ENCODE peak calls at places on chromosomes 12 and 14, in nine cellular contexts. X, K, I, T, E, Q, V, H and A are unnamed samples.

GRCh38 chr12:49868952-49869815 is 26.3 kb upstream of the BCDIN3D start:
- DNase-seq in I (no peak), T (peak; percentile 69), H (peak; percentile 95), X (no peak), V (no peak), K (peak; percentile 93), E (no peak), Q (no peak), A (no peak)

GRCh38 chr12:6096527-6096926 is 27.9 kb downstream of the VWF start:
- DNase-seq in X (no peak), T (no peak), E (no peak), K (no peak), V (no peak), H (no peak), Q (no peak), I (no peak), A (no peak)

GRCh38 chr12:64475518-64475917 is 23.6 kb downstream of the TBK1 start:
- DNase-seq in K (no peak), T (no peak), E (no peak), H (no peak), I (no peak), V (no peak), Q (no peak), X (no peak), A (no peak)

GRCh38 chr14:51248041-51248987 is 8.3 kb downstream of the TMX1 start:
- DNase-seq in K (no peak), V (no peak), T (no peak), E (no peak), I (no peak), Q (no peak), X (peak; percentile 37), H (no peak), A (no peak)

GRCh38 chr12:6604254-6605029 is 2.7 kb downstream of the CHD4 start:
- DNase-seq in T (peak; percentile 47), Q (no peak), V (no peak), H (no peak), I (no peak), K (no peak), X (no peak), E (no peak), A (no peak)

GRCh38 chr12:57127710-57128518 is at the start of gene LRP1:
- DNase-seq in X (peak; percentile 65), Q (peak; percentile 91), E (peak; percentile 62), K (peak; percentile 94), V (peak; percentile 67), I (peak; percentile 86), T (peak; percentile 91), H (peak; percentile 93), A (peak; percentile 79)

GRCh38 chr12:62603061-62603810 is 136.6 kb downstream of the MON2 start:
- DNase-seq in K (peak; percentile 95), V (peak; percentile 51), I (peak; percentile 86), Q (peak; percentile 96), T (peak; percentile 96), E (peak; percentile 92), X (peak; percentile 94), H (peak; percentile 90), A (peak; percentile 89)

GRCh38 chr12:81779216-81779615 is 20.1 kb upstream of the PPFIA2 start:
- DNase-seq in H (no peak), X (no peak), V (no peak), E (no peak), T (no peak), K (no peak), Q (no peak), I (no peak), A (no peak)

GRCh38 chr12:78034025-78034424 is 203.3 kb downstream of the NAV3 start:
- DNase-seq in K (no peak), Q (no peak), I (no peak), H (no peak), X (no peak), T (peak; percentile 59), V (no peak), E (no peak), A (no peak)

GRCh38 chr14:74573421-74574091 is 38.5 kb downstream of the LTBP2 start:
- DNase-seq in X (no peak), V (no peak), T (no peak), H (no peak), E (no peak), I (peak; percentile 75), Q (no peak), K (no peak), A (peak; percentile 45)

GRCh38 chr12:15522574-15523187 is 200.4 kb downstream of the PTPRO start:
- DNase-seq in E (peak; percentile 65), V (peak; percentile 36), Q (peak; percentile 55), X (peak; percentile 62), K (peak; percentile 58), I (peak; percentile 69), T (peak; percentile 79), H (peak; percentile 43), A (peak; percentile 67)

GRCh38 chr12:120468271-120468845 is 1.2 kb downstream of the SRSF9 start:
- DNase-seq in I (peak; percentile 76), T (peak; percentile 80), H (peak; percentile 65), E (no peak), X (peak; percentile 46), Q (peak; percentile 67), K (peak; percentile 49), V (no peak), A (peak; percentile 51)

GRCh38 chr12:113766880-113767878 is 198.9 kb downstream of the RBM19 start:
- DNase-seq in I (peak; percentile 25), E (no peak), T (peak; percentile 83), Q (peak; percentile 72), X (no peak), V (no peak), K (peak; percentile 64), H (no peak), A (peak; percentile 91)

GRCh38 chr14:29528889-29529288 is 398.8 kb downstream of the PRKD1 start:
- DNase-seq in V (no peak), E (no peak), H (no peak), I (no peak), K (no peak), T (peak; percentile 0), X (no peak), Q (no peak), A (no peak)

GRCh38 chr12:47896633-47897032 is 8.2 kb downstream of the VDR start:
- DNase-seq in K (no peak), Q (no peak), H (no peak), V (no peak), E (no peak), T (no peak), I (peak; percentile 16), X (no peak), A (peak; percentile 96)

GRCh38 chr12:12010277-12011031 is 60.3 kb upstream of the BCL2L14 start:
- DNase-seq in T (peak; percentile 68), H (peak; percentile 59), V (no peak), Q (no peak), E (peak; percentile 69), I (no peak), K (no peak), X (peak; percentile 79), A (peak; percentile 54)
- TF ChIP-seq EZH2phosphoT487 in T (no peak), H (no peak), V (no peak), Q (no peak), E (no peak), I (no peak), K (no peak), X (no peak), A (no peak)

GRCh38 chr14:35985504-35986218 is 159.5 kb downstream of the BRMS1L start:
- DNase-seq in V (peak; percentile 15), E (no peak), H (no peak), X (no peak), I (peak; percentile 38), K (no peak), T (no peak), Q (peak; percentile 24), A (no peak)
- TF ChIP-seq EZH2phosphoT487 in V (no peak), E (no peak), H (no peak), X (no peak), I (no peak), K (no peak), T (no peak), Q (no peak), A (no peak)

DNA sequence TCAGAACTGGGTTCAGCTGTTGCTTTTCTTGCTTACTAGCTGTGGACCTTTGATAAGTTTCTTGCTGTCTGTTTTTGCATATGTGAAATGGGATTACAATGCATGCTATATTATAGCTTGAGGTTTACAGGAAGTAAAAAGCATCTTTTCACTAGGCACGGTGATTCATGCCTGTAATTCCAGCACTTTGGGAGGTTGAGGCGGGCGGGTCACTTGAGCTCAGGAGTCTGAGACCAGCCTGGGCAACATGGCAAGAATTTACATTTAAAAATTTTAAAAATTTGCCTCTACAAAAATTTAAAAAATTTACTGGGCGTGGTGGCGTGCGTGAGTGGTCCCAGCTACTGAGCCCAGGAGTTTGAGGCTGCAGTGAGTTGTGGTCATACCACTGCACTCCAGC is 42.0 kb downstream of the CALM1 start:
- DNase-seq in K (no peak), T (no peak), Q (no peak), V (no peak), I (no peak), H (no peak), X (no peak), E (no peak), A (peak; percentile 34)
- TF ChIP-seq EZH2phosphoT487 in K (no peak), T (no peak), Q (no peak), V (no peak), I (no peak), H (no peak), X (no peak), E (no peak), A (no peak)

DNA sequence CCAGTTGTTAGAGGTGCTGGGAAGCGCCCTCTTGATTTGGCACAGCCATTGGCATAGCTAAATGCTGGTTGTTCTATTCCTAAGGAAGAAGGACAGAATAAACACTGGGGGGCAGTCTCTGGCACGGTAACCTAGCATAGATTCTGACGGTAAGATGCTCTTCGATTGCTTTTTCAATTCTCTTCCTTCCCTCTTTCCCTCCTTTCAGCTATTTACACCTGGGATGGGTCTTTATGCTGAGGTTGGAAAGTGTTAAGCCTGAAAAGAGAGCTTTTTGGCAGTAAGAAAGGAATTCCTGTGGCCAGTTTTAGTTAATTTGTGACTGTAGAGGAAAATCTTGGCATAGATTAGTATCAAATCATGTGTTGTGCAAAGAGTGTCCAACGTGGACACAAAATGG is 162.8 kb downstream of the SNAPC1 start:
- DNase-seq in X (peak; percentile 43), E (no peak), I (peak; percentile 74), Q (peak; percentile 56), V (peak; percentile 18), K (no peak), T (peak; percentile 38), H (no peak), A (peak; percentile 74)
- TF ChIP-seq EZH2phosphoT487 in X (no peak), E (no peak), I (no peak), Q (no peak), V (no peak), K (no peak), T (no peak), H (no peak), A (no peak)

DNA sequence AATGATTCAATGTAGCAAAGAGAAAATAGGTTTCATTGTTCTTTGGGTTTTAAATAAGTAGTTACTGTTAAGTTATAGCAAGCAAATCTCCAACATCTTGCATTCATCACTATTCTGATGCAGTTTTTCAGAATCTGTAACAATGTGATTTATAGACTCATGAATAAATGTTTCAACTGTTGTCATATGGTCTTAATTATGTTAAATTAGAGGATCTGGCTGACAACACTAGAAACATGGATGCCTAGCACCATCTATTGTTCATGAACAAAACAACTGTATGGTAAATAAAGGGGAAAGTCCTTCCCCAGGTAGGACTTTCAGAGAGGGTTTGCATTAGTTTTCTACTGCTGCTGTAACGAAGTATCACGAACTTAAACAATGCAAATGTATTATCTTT is 167.9 kb downstream of the BCAT1 start:
- DNase-seq in X (peak; percentile 27), Q (peak; percentile 8), E (peak; percentile 26), V (no peak), I (peak; percentile 27), K (no peak), H (peak; percentile 45), T (peak; percentile 42), A (peak; percentile 4)
- TF ChIP-seq EZH2phosphoT487 in X (no peak), Q (no peak), E (no peak), V (no peak), I (no peak), K (no peak), H (no peak), T (no peak), A (no peak)

GRCh38 chr12:111446044-111446581 is 40.4 kb downstream of the SH2B3 start:
- DNase-seq in H (peak; percentile 76), T (peak; percentile 36), V (no peak), X (no peak), K (no peak), Q (no peak), I (peak; percentile 63), E (no peak), A (no peak)
- TF ChIP-seq EZH2phosphoT487 in H (no peak), T (no peak), V (no peak), X (no peak), K (no peak), Q (no peak), I (no peak), E (no peak), A (no peak)